ENCODE peak calls at places on chromosome 14, in eight cellular contexts. D is GM23338, T is heart right ventricle, R is A549, L is esophagus squamous epithelium, E is foreskin fibroblast, Q is fibroblast of lung, C is MM.1S. B is an unnamed sample.
A peak's percentile ranks its signal among the peaks of the same experiment; 100 is the strongest.

GRCh38 chr14:62081012-62081612 is 318.9 kb downstream of the SNAPC1 start:
- DNase-seq in T (no peak), Q (no peak), C (peak; percentile 54), R (no peak), L (no peak), E (no peak), D (no peak), B (no peak)

GRCh38 chr14:101202627-101203404 is 299.3 kb upstream of the RTL1 start:
- DNase-seq in R (no peak), E (no peak), D (no peak), Q (no peak), L (no peak), T (no peak), C (no peak), B (no peak)

GRCh38 chr14:22887260-22887989 is 4.4 kb downstream of the REM2 start:
- DNase-seq in T (no peak), E (peak; percentile 63), L (no peak), D (peak; percentile 95), C (peak; percentile 84), Q (peak; percentile 79), R (peak; percentile 91), B (no peak)

GRCh38 chr14:67241416-67242362 is at the start of gene PALS1:
- DNase-seq in E (peak; percentile 73), T (peak; percentile 38), Q (peak; percentile 88), D (peak; percentile 70), C (no peak), R (peak; percentile 77), L (no peak), B (peak; percentile 54)

GRCh38 chr14:48417715-48418500 is 742.5 kb upstream of the MDGA2 start:
- DNase-seq in E (no peak), R (no peak), Q (no peak), D (peak; percentile 52), T (no peak), C (no peak), L (no peak), B (no peak)

GRCh38 chr14:64971890-64972785 is at the start of gene RAB15:
- DNase-seq in T (peak; percentile 32), Q (peak; percentile 29), R (peak; percentile 39), L (no peak), C (no peak), D (peak; percentile 57), E (peak; percentile 14), B (no peak)

GRCh38 chr14:44204061-44204815 is 302.8 kb downstream of the FSCB start:
- DNase-seq in D (peak; percentile 72), L (no peak), Q (peak; percentile 3), R (no peak), T (no peak), E (no peak), C (no peak), B (no peak)

GRCh38 chr14:55913324-55914035 is 204.7 kb upstream of the PELI2 start:
- DNase-seq in E (peak; percentile 28), D (no peak), Q (peak; percentile 97), T (peak; percentile 41), R (no peak), L (no peak), C (no peak), B (peak; percentile 49)

GRCh38 chr14:68269136-68269535 is 449.6 kb downstream of the RAD51B start:
- DNase-seq in D (no peak), E (no peak), T (no peak), Q (peak; percentile 33), L (no peak), C (no peak), R (no peak), B (no peak)

GRCh38 chr14:21264025-21264801 is 5.0 kb downstream of the HNRNPC start:
- DNase-seq in T (no peak), L (no peak), Q (peak; percentile 91), C (peak; percentile 25), D (no peak), R (no peak), E (peak; percentile 69), B (peak; percentile 55)

GRCh38 chr14:57189070-57189469 is 79.6 kb downstream of the EXOC5 start:
- DNase-seq in T (no peak), C (no peak), E (no peak), Q (peak; percentile 3), L (no peak), D (peak; percentile 44), R (peak; percentile 39), B (no peak)

GRCh38 chr14:101844752-101845151 is 83.2 kb downstream of the PPP2R5C start:
- DNase-seq in T (no peak), L (no peak), E (no peak), D (no peak), R (no peak), Q (no peak), C (no peak), B (no peak)

GRCh38 chr14:51468523-51468922 is 183.2 kb upstream of the FRMD6 start:
- DNase-seq in Q (no peak), E (no peak), D (no peak), L (no peak), T (no peak), R (no peak), C (no peak), B (no peak)

GRCh38 chr14:96086032-96086431 is 46.9 kb downstream of the C14orf132 start:
- DNase-seq in D (no peak), E (peak; percentile 91), L (no peak), Q (peak; percentile 91), T (no peak), R (peak; percentile 42), C (no peak), B (no peak)

GRCh38 chr14:72641086-72641485 is 252.8 kb downstream of the DPF3 start:
- DNase-seq in D (no peak), L (no peak), T (no peak), E (no peak), C (no peak), Q (no peak), R (no peak), B (no peak)

GRCh38 chr14:101230161-101230850 is 326.8 kb upstream of the RTL1 start:
- DNase-seq in D (peak; percentile 13), R (peak; percentile 84), E (no peak), L (no peak), C (no peak), Q (no peak), T (no peak), B (no peak)

GRCh38 chr14:93274055-93274806 is 58.6 kb downstream of the BTBD7 start:
- DNase-seq in T (no peak), C (no peak), Q (no peak), L (no peak), E (no peak), R (no peak), D (no peak), B (no peak)

GRCh38 chr14:37977481-37977880 is 230.2 kb upstream of the SSTR1 start:
- DNase-seq in D (no peak), Q (no peak), T (no peak), E (no peak), R (no peak), L (no peak), C (no peak), B (no peak)

GRCh38 chr14:44403194-44403593 is 103.9 kb downstream of the FSCB start:
- DNase-seq in E (no peak), L (no peak), R (no peak), D (no peak), Q (no peak), C (no peak), T (no peak), B (no peak)

GRCh38 chr14:62077676-62078261 is 315.5 kb downstream of the SNAPC1 start:
- DNase-seq in D (no peak), Q (no peak), L (no peak), R (no peak), C (no peak), T (no peak), E (no peak), B (no peak)

GRCh38 chr14:37262649-37263048 is 64.9 kb downstream of the MIPOL1 start:
- DNase-seq in C (no peak), D (peak; percentile 16), E (no peak), L (no peak), R (no peak), Q (no peak), T (no peak), B (no peak)

GRCh38 chr14:53331921-53332320 is 178.8 kb upstream of the DDHD1 start:
- DNase-seq in C (no peak), T (no peak), D (no peak), Q (no peak), E (no peak), R (no peak), L (no peak), B (no peak)

GRCh38 chr14:44165286-44165685 is 341.8 kb downstream of the FSCB start:
- DNase-seq in L (no peak), T (no peak), D (no peak), C (no peak), Q (no peak), R (no peak), E (no peak), B (no peak)

GRCh38 chr14:32703246-32703645 is 235.4 kb upstream of the NPAS3 start:
- DNase-seq in R (no peak), L (no peak), T (peak; percentile 20), Q (peak; percentile 63), E (no peak), D (no peak), C (no peak), B (no peak)
- H3K4me3 ChIP-seq in R (no peak overlapping the region), L (no peak overlapping the region), T (no peak overlapping the region), Q (no peak overlapping the region), E (no peak overlapping the region), D (no peak overlapping the region), C (no peak overlapping the region), B (no peak overlapping the region)

DNA sequence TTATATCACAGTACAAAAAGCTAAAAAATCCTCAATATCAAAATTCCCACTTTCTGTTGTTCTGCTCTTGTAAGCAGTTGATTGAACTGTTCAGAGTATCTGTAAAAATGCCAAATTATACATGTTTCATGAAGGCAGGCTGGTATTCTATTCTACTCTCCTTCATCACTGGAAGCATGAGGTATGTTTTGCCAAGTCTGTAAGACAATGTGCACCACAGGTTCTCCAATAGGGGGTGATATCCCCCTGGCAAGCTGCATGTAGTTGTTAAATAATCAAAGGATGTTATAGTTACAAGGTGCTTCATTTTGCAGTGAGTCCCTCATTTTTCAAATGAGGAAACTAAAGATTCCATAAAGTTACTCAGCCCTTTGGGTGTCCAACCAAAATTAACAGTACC is 15.1 kb upstream of the NEK9 start:
- DNase-seq in E (no peak), Q (peak; percentile 36), T (no peak), D (peak; percentile 44), L (no peak), R (peak; percentile 55), C (no peak), B (no peak)
- TF ChIP-seq CTCF in E (peak; percentile 54), Q (peak; percentile 49), T (peak; percentile 47), D (peak; percentile 64), L (peak; percentile 16), R (peak; percentile 42), C (peak; percentile 23), B (peak; percentile 50)

DNA sequence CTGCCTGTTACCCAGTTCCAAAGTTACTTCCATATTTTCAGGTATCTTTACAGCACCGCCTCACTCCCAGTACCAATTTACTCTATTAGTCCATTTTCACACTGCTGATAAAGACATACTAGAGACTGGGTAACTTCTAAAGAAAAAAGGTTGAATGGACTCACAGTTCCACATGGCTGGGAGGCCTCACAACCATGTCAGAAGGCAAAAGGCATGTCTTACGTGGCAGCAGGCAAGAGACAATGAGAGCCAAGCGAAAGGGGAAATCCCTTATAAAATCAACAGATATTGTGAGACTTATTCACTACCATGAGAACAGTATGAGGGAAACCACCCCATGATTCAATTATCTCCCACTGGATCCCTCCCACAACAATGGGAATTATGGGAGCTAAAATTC is 9.8 kb downstream of the AREL1 start:
- DNase-seq in D (no peak), R (no peak), E (no peak), C (no peak), Q (no peak), L (no peak), T (no peak), B (no peak)
- H3K4me3 ChIP-seq in D (no peak overlapping the region), R (no peak overlapping the region), E (no peak overlapping the region), C (no peak overlapping the region), Q (no peak overlapping the region), L (no peak overlapping the region), T (no peak overlapping the region), B (no peak overlapping the region)

GRCh38 chr14:99188721-99189120 is 83.3 kb downstream of the BCL11B start:
- DNase-seq in L (no peak), E (no peak), R (no peak), D (peak; percentile 79), Q (no peak), T (no peak), C (no peak), B (no peak)
- TF ChIP-seq CTCF in L (no peak), E (no peak), R (no peak), D (peak; percentile 70), Q (no peak), T (no peak), C (no peak), B (no peak)